ENCODE peak calls at places on chromosome 1, in four cellular contexts. E is neural crest cell, I is GM10248, W is AG09319. Q is an unnamed sample.

GRCh38 chr1:113905435-113905861 is 322 bp downstream of the DCLRE1B start:
- DNase-seq in W (no peak), E (no peak), I (peak), Q (no peak)

GRCh38 chr1:228964178-228964819 is 229.0 kb downstream of the RHOU start:
- DNase-seq in W (peak), I (no peak), E (no peak), Q (no peak)

GRCh38 chr1:59900640-59901039 is 25.9 kb downstream of the CYP2J2 start:
- DNase-seq in W (no peak), I (no peak), E (no peak), Q (no peak)

GRCh38 chr1:35637401-35637809 is 3.9 kb downstream of the PSMB2 start:
- DNase-seq in I (peak), E (no peak), W (no peak), Q (no peak)

GRCh38 chr1:184299076-184299790 is 87.6 kb upstream of the C1orf21 start:
- DNase-seq in E (no peak), W (peak), I (no peak), Q (no peak)

GRCh38 chr1:224425279-224425884 is 9.2 kb downstream of the WDR26 start:
- DNase-seq in E (no peak), W (no peak), I (no peak), Q (no peak)

GRCh38 chr1:206030714-206031113 is 7.0 kb upstream of the CTSE start:
- DNase-seq in I (peak), E (peak), W (peak), Q (peak)

GRCh38 chr1:184854456-184855180 is 100.0 kb upstream of the EDEM3 start:
- DNase-seq in I (no peak), E (no peak), W (no peak), Q (no peak)

GRCh38 chr1:179881642-179882252 is 338 bp upstream of the TOR1AIP1 start:
- DNase-seq in E (no peak), I (no peak), W (peak), Q (no peak)

GRCh38 chr1:52142220-52143153 is 598 bp downstream of the ZFYVE9 start:
- DNase-seq in E (peak), I (peak), W (no peak), Q (no peak)

GRCh38 chr1:225928186-225929175 is 4.4 kb upstream of the PYCR2 start:
- DNase-seq in E (no peak), W (no peak), I (no peak), Q (no peak)

GRCh38 chr1:103156966-103157365 is 48.6 kb upstream of the COL11A1 start:
- DNase-seq in E (no peak), I (no peak), W (no peak), Q (no peak)

GRCh38 chr1:202199141-202199889 is 5.7 kb downstream of the LGR6 start:
- DNase-seq in E (no peak), W (no peak), I (no peak), Q (no peak)

Q was measured in GM12864.